ENCODE peak calls at places on chromosomes 2 and 18, in seven cellular contexts. C is NCI-H2171; M is H7; L is HAP-1; E is central memory CD4-positive, alpha-beta T cell; U is hepatic stellate cell; K is stimulated activated CD8-positive, alpha-beta memory T cell treated with anti-CD3 and anti-CD28 coated beads, Interleukin-15, amount 100 ng/mL, for 1 hour. G is an unnamed sample.

GRCh38 chr2:204453730-204454167 is 91.5 kb upstream of the PARD3B start:
- DNase-seq in E (no peak), L (no peak), M (peak), K (no peak), C (peak), U (no peak), G (no peak)

GRCh38 chr2:105919826-105920225 is 175.1 kb downstream of the NCK2 start:
- DNase-seq in C (no peak), E (peak), K (peak), M (peak), L (no peak), U (peak), G (peak)

GRCh38 chr2:69682525-69682924 is 39.0 kb upstream of the AAK1 start:
- DNase-seq in L (no peak), M (no peak), C (no peak), K (no peak), U (no peak), E (no peak), G (no peak)

GRCh38 chr2:79630060-79630459 is 117.2 kb downstream of the CTNNA2 start:
- DNase-seq in U (no peak), E (no peak), C (no peak), M (no peak), L (no peak), K (no peak), G (no peak)

GRCh38 chr2:26316041-26316440 is 29.9 kb upstream of the SELENOI start:
- DNase-seq in C (no peak), K (no peak), M (peak), L (no peak), U (no peak), E (no peak), G (no peak)

GRCh38 chr2:24353933-24354332 is 6.4 kb downstream of the ITSN2 start:
- DNase-seq in U (no peak), E (no peak), C (no peak), L (no peak), M (no peak), K (no peak), G (no peak)

GRCh38 chr2:29527947-29528346 is 393.4 kb downstream of the ALK start:
- DNase-seq in C (no peak), K (no peak), E (no peak), M (no peak), U (peak), L (no peak), G (no peak)

GRCh38 chr2:177464549-177464948 is 72.0 kb downstream of the AGPS start:
- DNase-seq in U (no peak), C (no peak), K (no peak), M (no peak), L (no peak), E (no peak), G (no peak)

GRCh38 chr2:119958642-119959268 is 54.1 kb upstream of the EPB41L5 start:
- DNase-seq in K (no peak), U (no peak), E (no peak), L (no peak), C (no peak), M (no peak), G (no peak)

GRCh38 chr2:144350151-144350802 is 169.6 kb downstream of the ZEB2 start:
- DNase-seq in E (no peak), M (peak), C (no peak), U (no peak), L (peak), K (no peak), G (no peak)

GRCh38 chr2:168156661-168157060 is 90.7 kb downstream of the STK39 start:
- DNase-seq in M (no peak), U (no peak), C (no peak), K (no peak), L (no peak), E (no peak), G (no peak)

GRCh38 chr18:1676387-1676786 is 771.7 kb downstream of the ADCYAP1 start:
- DNase-seq in M (no peak), E (no peak), L (no peak), K (no peak), U (no peak), C (no peak), G (no peak)

GRCh38 chr2:65300134-65300771 is 72.6 kb downstream of the ACTR2 start:
- DNase-seq in K (no peak), L (no peak), E (no peak), U (peak), C (no peak), M (peak), G (no peak)

GRCh38 chr18:24488824-24489493 is 28.5 kb downstream of the HRH4 start:
- DNase-seq in L (peak), K (no peak), C (no peak), U (peak), M (peak), E (peak), G (no peak)

GRCh38 chr18:47254341-47254939 is 3.0 kb upstream of the SKOR2 start:
- DNase-seq in C (no peak), U (no peak), K (no peak), E (no peak), L (peak), M (peak), G (no peak)

GRCh38 chr2:160741271-160741670 is 247.7 kb upstream of the RBMS1 start:
- DNase-seq in K (no peak), U (no peak), M (no peak), E (no peak), C (no peak), L (no peak), G (no peak)

GRCh38 chr2:18722101-18722500 is 132.7 kb upstream of the NT5C1B start:
- DNase-seq in U (no peak), E (no peak), M (no peak), L (no peak), C (no peak), K (no peak), G (no peak)

GRCh38 chr18:38022247-38022646 is 456.6 kb upstream of the CELF4 start:
- DNase-seq in L (no peak), C (no peak), U (no peak), M (no peak), K (no peak), E (no peak), G (no peak)

GRCh38 chr2:70831861-70832260 is 3.8 kb downstream of the CD207 start:
- DNase-seq in M (no peak), L (no peak), K (no peak), U (no peak), C (no peak), E (no peak), G (no peak)

GRCh38 chr2:189146553-189146952 is 33.0 kb downstream of the COL5A2 start:
- DNase-seq in L (no peak), K (no peak), U (no peak), C (no peak), E (no peak), M (no peak), G (no peak)

GRCh38 chr2:238507836-238508235 is 81.1 kb downstream of the ASB1 start:
- DNase-seq in K (no peak), L (no peak), M (no peak), E (no peak), U (no peak), C (no peak), G (no peak)

GRCh38 chr2:161134547-161135518 is 25.4 kb upstream of the TANK start:
- DNase-seq in M (no peak), C (no peak), U (peak), K (no peak), L (no peak), E (no peak), G (no peak)

GRCh38 chr18:7568426-7568825 is 1.3 kb downstream of the PTPRM start:
- DNase-seq in L (no peak), E (no peak), K (no peak), U (peak), C (peak), M (peak), G (no peak)

GRCh38 chr18:73824684-73825083 is 322.9 kb downstream of the FBXO15 start:
- DNase-seq in K (no peak), E (no peak), C (no peak), M (no peak), U (no peak), L (no peak), G (no peak)

GRCh38 chr2:135657806-135658582 is 83.7 kb upstream of the UBXN4 start:
- DNase-seq in M (no peak), E (peak), L (no peak), C (no peak), U (no peak), K (peak), G (peak)

GRCh38 chr2:204437815-204438766 is 107.2 kb upstream of the PARD3B start:
- DNase-seq in U (no peak), C (no peak), M (no peak), L (no peak), K (no peak), E (no peak), G (no peak)

GRCh38 chr2:54579682-54580349 is 123.7 kb downstream of the SPTBN1 start:
- DNase-seq in U (no peak), C (no peak), L (no peak), K (no peak), E (peak), M (no peak), G (no peak)

GRCh38 chr2:102001767-102002142 is 10.0 kb downstream of the IL1R2 start:
- DNase-seq in C (no peak), L (no peak), U (no peak), M (no peak), E (no peak), K (no peak), G (peak)

GRCh38 chr18:36829362-36830140 is 624 bp downstream of the KIAA1328 start:
- DNase-seq in U (no peak), E (no peak), K (no peak), C (no peak), M (no peak), L (peak), G (no peak)

GRCh38 chr2:160399880-160400279 is 93.7 kb downstream of the RBMS1 start:
- DNase-seq in L (no peak), M (no peak), E (no peak), C (no peak), K (no peak), U (no peak), G (no peak)

GRCh38 chr2:19207452-19207851 is 151.0 kb downstream of the OSR1 start:
- DNase-seq in K (no peak), L (no peak), M (no peak), U (no peak), C (peak), E (no peak), G (no peak)

GRCh38 chr2:205769494-205769848 is 87.2 kb downstream of the NRP2 start:
- DNase-seq in L (peak), M (no peak), U (no peak), E (no peak), C (no peak), K (no peak), G (no peak)

GRCh38 chr2:178824181-178824580 is 17.0 kb upstream of the TTN start:
- DNase-seq in C (no peak), M (no peak), U (no peak), E (no peak), K (no peak), L (no peak), G (no peak)

GRCh38 chr2:85736456-85737355 is 17.1 kb upstream of the ATOH8 start:
- DNase-seq in E (no peak), C (no peak), K (no peak), U (no peak), L (no peak), M (no peak), G (no peak)

GRCh38 chr2:196162586-196163180 is 8.7 kb downstream of the STK17B start:
- DNase-seq in M (no peak), U (no peak), K (no peak), C (no peak), L (no peak), E (no peak), G (no peak)

GRCh38 chr2:160388464-160389263 is 104.9 kb downstream of the RBMS1 start:
- DNase-seq in E (peak), K (no peak), M (no peak), C (no peak), L (no peak), U (no peak), G (no peak)

GRCh38 chr2:126586321-126586720 is 69.6 kb upstream of the GYPC start:
- DNase-seq in U (no peak), M (no peak), L (no peak), E (no peak), K (no peak), C (no peak), G (no peak)

GRCh38 chr2:74525717-74526648 is at the start of gene DQX1:
- DNase-seq in L (no peak), E (no peak), M (peak), K (no peak), C (no peak), U (peak), G (no peak)

GRCh38 chr2:239545741-239546392 is 145.0 kb upstream of the HDAC4 start:
- DNase-seq in L (no peak), U (no peak), E (no peak), C (no peak), M (no peak), K (no peak), G (no peak)

G was measured in activated CD4-positive, CD25-positive, alpha-beta regulatory T cell treated with anti-CD3 and anti-CD28 coated beads, Interleukin-2, amount 50 U/mL, for 16 hours.